ENCODE peak calls at places on chromosomes 1 and 21, in ten cellular contexts. D is CD14-positive monocyte, F is HL-60, J is cardiac fibroblast, W is MM.1S, B is uterus, N is glutamatergic neuron, K is mesothelial cell of epicardium, U is thyroid gland, T is colonic mucosa. G is an unnamed sample.

GRCh38 chr1:157163273-157164127 is 25.3 kb upstream of the ETV3 start:
- DNase-seq in J (peak), K (peak), D (no peak), U (peak), N (peak), W (peak), T (peak), B (peak), F (peak), G (peak)

GRCh38 chr21:43885721-43886120 is 20.7 kb downstream of the AGPAT3 start:
- DNase-seq in D (no peak), J (no peak), B (no peak), T (no peak), W (no peak), F (no peak), U (no peak), K (no peak), N (no peak), G (no peak)

GRCh38 chr1:198212126-198212525 is 55.3 kb downstream of the NEK7 start:
- DNase-seq in B (no peak), K (no peak), J (no peak), N (no peak), U (no peak), W (no peak), T (no peak), D (no peak), F (no peak), G (no peak)

GRCh38 chr1:204398197-204399125 is 13.2 kb downstream of the PPP1R15B start:
- DNase-seq in D (no peak), N (peak), F (peak), J (peak), B (no peak), W (peak), K (no peak), U (peak), T (peak), G (peak)

GRCh38 chr1:230568676-230569075 is 73.6 kb upstream of the COG2 start:
- DNase-seq in W (no peak), F (no peak), K (no peak), N (no peak), J (no peak), B (no peak), U (no peak), T (no peak), D (no peak), G (no peak)

GRCh38 chr1:223720987-223721591 is 8.8 kb downstream of the CAPN2 start:
- DNase-seq in F (no peak), T (peak), J (peak), K (no peak), B (no peak), N (no peak), D (no peak), W (no peak), U (no peak), G (no peak)

GRCh38 chr1:218347316-218347712 is 2.2 kb downstream of the TGFB2 start:
- DNase-seq in K (no peak), U (peak), D (no peak), F (no peak), N (no peak), B (peak), W (no peak), J (peak), T (no peak), G (no peak)

GRCh38 chr1:238029126-238029525 is 138.4 kb upstream of the ZP4 start:
- DNase-seq in T (no peak), B (no peak), D (no peak), K (no peak), N (no peak), J (no peak), F (no peak), W (no peak), U (no peak), G (no peak)

GRCh38 chr1:203146537-203146936 is 19.0 kb downstream of the ADORA1 start:
- DNase-seq in D (no peak), U (peak), F (no peak), T (no peak), N (no peak), J (no peak), B (no peak), W (no peak), K (no peak), G (no peak)

GRCh38 chr1:162977944-162978568 is 91.1 kb upstream of the RGS4 start:
- DNase-seq in K (no peak), U (no peak), N (peak), T (no peak), B (no peak), D (no peak), J (no peak), F (no peak), W (no peak), G (no peak)

GRCh38 chr1:244865028-244865371 is 657 bp upstream of the HNRNPU start:
- DNase-seq in T (peak), U (peak), K (peak), B (peak), W (no peak), F (peak), J (no peak), N (peak), D (no peak), G (peak)

GRCh38 chr1:15633756-15634420 is 16.6 kb downstream of the DDI2 start:
- DNase-seq in W (no peak), T (no peak), F (no peak), N (no peak), D (no peak), K (no peak), J (no peak), U (no peak), B (no peak), G (no peak)

GRCh38 chr1:101237229-101237837 is 514 bp downstream of the S1PR1 start:
- DNase-seq in D (no peak), N (no peak), T (no peak), U (no peak), J (peak), F (no peak), K (no peak), W (no peak), B (peak), G (no peak)

GRCh38 chr1:228047183-228047466 is 35.4 kb upstream of the ARF1 start:
- DNase-seq in N (no peak), U (no peak), F (no peak), K (no peak), J (no peak), D (no peak), B (no peak), T (no peak), W (no peak), G (no peak)

GRCh38 chr1:2384130-2384860 is 7.1 kb downstream of the MORN1 start:
- DNase-seq in F (no peak), D (peak), U (no peak), W (no peak), T (no peak), N (peak), K (no peak), B (no peak), J (no peak), G (no peak)

GRCh38 chr1:26767714-26768113 is 20.0 kb upstream of the PIGV start:
- DNase-seq in T (no peak), N (no peak), K (no peak), B (no peak), J (no peak), W (no peak), D (no peak), F (no peak), U (no peak), G (no peak)

GRCh38 chr1:243718893-243719292 is 131.2 kb downstream of the AKT3 start:
- DNase-seq in N (no peak), W (no peak), F (no peak), J (peak), T (no peak), K (no peak), B (no peak), D (no peak), U (no peak), G (no peak)

GRCh38 chr1:29551123-29551522 is 314.8 kb downstream of the PTPRU start:
- DNase-seq in K (peak), U (no peak), T (no peak), D (no peak), J (no peak), F (no peak), W (no peak), B (no peak), N (no peak), G (no peak)

GRCh38 chr1:12158362-12159092 is 8.3 kb upstream of the TNFRSF1B start:
- DNase-seq in B (no peak), W (no peak), T (no peak), N (no peak), K (no peak), D (no peak), F (no peak), J (no peak), U (no peak), G (no peak)

GRCh38 chr1:25545767-25546166 is 2.4 kb downstream of the LDLRAP1 start:
- DNase-seq in N (no peak), T (no peak), J (no peak), U (no peak), B (no peak), K (no peak), F (no peak), D (no peak), W (no peak), G (no peak)

GRCh38 chr1:13896932-13897331 is 196.9 kb downstream of the PRDM2 start:
- DNase-seq in W (no peak), B (no peak), T (no peak), D (no peak), N (no peak), K (no peak), F (no peak), J (no peak), U (no peak), G (no peak)

GRCh38 chr1:159197767-159198557 is 6.7 kb upstream of the ACKR1 start:
- DNase-seq in F (peak), K (peak), D (peak), T (peak), J (peak), W (peak), N (peak), U (peak), B (peak), G (peak)

GRCh38 chr1:153615406-153615805 is 719 bp downstream of the S100A14 start:
- DNase-seq in W (no peak), D (no peak), B (no peak), K (no peak), F (no peak), U (no peak), T (no peak), J (no peak), N (no peak), G (no peak)

GRCh38 chr21:46459356-46460112 is 843 bp downstream of the DIP2A start:
- DNase-seq in J (peak), N (peak), T (peak), K (no peak), U (peak), W (no peak), D (no peak), B (peak), F (peak), G (peak)

GRCh38 chr1:166969074-166969677 is 6.2 kb downstream of the ILDR2 start:
- DNase-seq in U (no peak), D (no peak), T (no peak), K (no peak), W (peak), N (no peak), J (no peak), F (no peak), B (no peak), G (no peak)

GRCh38 chr1:193850745-193851144 is 664.3 kb upstream of the B3GALT2 start:
- DNase-seq in D (no peak), W (no peak), K (no peak), B (no peak), N (no peak), T (no peak), U (no peak), F (no peak), J (no peak), G (no peak)

GRCh38 chr1:18234790-18235242 is 127.2 kb downstream of the IGSF21 start:
- DNase-seq in W (peak), J (peak), B (no peak), D (no peak), K (no peak), F (peak), U (peak), N (peak), T (peak), G (peak)

GRCh38 chr1:41661428-41662060 is 177.1 kb upstream of the EDN2 start:
- DNase-seq in K (no peak), J (no peak), N (peak), W (no peak), F (no peak), U (peak), B (no peak), D (no peak), T (no peak), G (no peak)

GRCh38 chr1:6485140-6485936 is 6.1 kb downstream of the PLEKHG5 start:
- DNase-seq in U (no peak), D (no peak), T (no peak), N (peak), B (no peak), J (no peak), F (no peak), K (no peak), W (no peak), G (peak)

GRCh38 chr1:42777860-42778259 is 6.9 kb upstream of the TMEM269 start:
- DNase-seq in T (peak), W (peak), J (peak), F (peak), D (no peak), U (peak), B (no peak), K (no peak), N (peak), G (peak)

GRCh38 chr1:58785424-58786058 is 1.7 kb upstream of the JUN start:
- DNase-seq in K (peak), U (peak), W (peak), F (no peak), J (peak), N (no peak), T (peak), B (no peak), D (no peak), G (no peak)

GRCh38 chr1:235633220-235633540 is 16.4 kb downstream of the GNG4 start:
- DNase-seq in T (no peak), F (no peak), K (no peak), D (no peak), J (no peak), U (no peak), W (no peak), N (no peak), B (no peak), G (no peak)

GRCh38 chr1:235639586-235640205 is 9.9 kb downstream of the GNG4 start:
- DNase-seq in U (no peak), N (no peak), B (no peak), J (no peak), K (no peak), D (no peak), F (no peak), W (no peak), T (no peak), G (no peak)

GRCh38 chr1:235637756-235638155 is 11.8 kb downstream of the GNG4 start:
- DNase-seq in T (no peak), J (no peak), U (no peak), K (no peak), N (no peak), B (no peak), F (no peak), D (no peak), W (no peak), G (no peak)

GRCh38 chr1:235632538-235633219 is 16.9 kb downstream of the GNG4 start:
- DNase-seq in T (no peak), K (no peak), W (peak), J (peak), N (no peak), U (no peak), D (no peak), B (no peak), F (peak), G (no peak)

GRCh38 chr1:235635938-235636663 is 13.5 kb downstream of the GNG4 start:
- DNase-seq in T (peak), U (no peak), J (no peak), N (no peak), B (no peak), K (no peak), F (no peak), W (no peak), D (no peak), G (no peak)
- TF ChIP-seq CTCF in T (no peak), U (no peak), J (no peak), N (no peak), B (no peak), K (no peak), F (no peak), W (no peak), D (no peak), G (no peak)

GRCh38 chr1:78688701-78689100 is 39.1 kb downstream of the IFI44 start:
- DNase-seq in T (no peak), F (no peak), K (no peak), J (peak), W (no peak), B (no peak), N (no peak), U (no peak), D (no peak), G (no peak)
- TF ChIP-seq CTCF in T (no peak), F (no peak), K (no peak), J (peak), W (no peak), B (no peak), N (no peak), U (no peak), D (no peak), G (no peak)

GRCh38 chr1:213666113-213666512 is 321.7 kb upstream of the PROX1 start:
- DNase-seq in T (peak), J (no peak), B (no peak), K (no peak), N (no peak), F (no peak), D (no peak), W (no peak), U (no peak), G (no peak)
- TF ChIP-seq CTCF in T (no peak), J (no peak), B (no peak), K (no peak), N (no peak), F (no peak), D (no peak), W (no peak), U (no peak), G (no peak)

DNA sequence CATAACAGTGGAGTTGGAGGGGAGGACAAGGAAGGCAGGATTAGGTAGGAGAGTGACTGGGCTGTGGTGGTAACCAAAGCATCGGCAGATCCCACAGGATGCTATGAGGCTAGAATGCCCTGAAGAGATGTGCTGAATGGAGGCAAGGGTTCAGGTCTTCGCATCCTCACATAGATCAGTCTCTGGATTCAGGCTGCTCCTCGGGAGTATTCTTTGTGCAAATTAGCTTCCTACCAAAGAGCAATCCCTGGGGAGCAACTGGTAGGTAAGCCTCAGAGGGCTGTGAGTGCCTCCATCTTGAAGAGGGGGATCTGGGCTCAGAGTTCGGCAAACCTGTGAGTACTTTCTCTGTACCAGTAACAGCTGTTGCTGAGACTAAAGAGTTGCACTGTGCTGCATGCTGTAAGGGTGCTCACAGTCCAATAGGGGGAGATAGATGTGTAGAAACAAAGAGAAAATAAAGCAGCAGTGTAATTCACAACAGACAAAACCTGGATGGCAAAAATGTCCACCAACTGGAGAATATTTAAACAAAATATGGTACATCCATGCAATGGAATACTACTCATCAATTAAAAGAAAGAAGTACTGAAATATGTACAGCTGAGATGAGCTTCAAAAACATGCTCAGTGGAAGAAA is 322.4 kb upstream of the DEPDC1 start:
- DNase-seq in U (no peak), F (no peak), B (no peak), N (no peak), J (peak), T (no peak), D (no peak), K (no peak), W (peak), G (peak)
- TF ChIP-seq CTCF in U (no peak), F (no peak), B (no peak), N (peak), J (peak), T (no peak), D (no peak), K (no peak), W (peak), G (peak)

DNA sequence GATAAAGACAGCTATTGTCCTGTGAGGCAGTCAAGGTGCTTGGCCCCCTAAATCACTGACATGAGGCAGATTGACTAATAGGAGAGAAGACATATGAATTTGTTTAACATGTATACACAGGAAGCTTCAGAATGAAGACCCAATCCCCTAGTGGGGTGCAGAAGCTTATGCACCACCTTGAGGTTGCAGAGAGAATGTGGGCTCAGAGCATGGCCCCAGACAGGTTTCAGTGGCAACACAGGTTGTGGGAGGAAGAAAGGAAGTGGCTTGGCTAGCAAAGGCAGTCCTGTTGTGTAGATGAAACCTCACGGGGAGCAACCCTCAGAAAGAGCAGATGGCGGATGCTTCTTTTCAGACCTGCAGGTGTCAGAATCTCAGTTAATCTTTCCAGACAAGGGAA is 37.0 kb upstream of the PARP1 start:
- DNase-seq in D (no peak), K (no peak), T (peak), B (no peak), J (no peak), W (peak), N (no peak), U (no peak), F (no peak), G (no peak)
- TF ChIP-seq CTCF in D (no peak), K (no peak), T (no peak), B (no peak), J (no peak), W (peak), N (no peak), U (no peak), F (no peak), G (no peak)

GRCh38 chr1:226882631-226883409 is 12.4 kb downstream of the PSEN2 start:
- DNase-seq in J (peak), U (peak), K (no peak), N (no peak), W (peak), F (no peak), T (no peak), B (no peak), D (peak), G (no peak)
- TF ChIP-seq CTCF in J (no peak), U (no peak), K (no peak), N (no peak), W (no peak), F (no peak), T (no peak), B (no peak), D (no peak), G (no peak)